ENCODE peak calls at places on chromosomes 5 and 9, in eight cellular contexts. O is colonic mucosa, T is gastrocnemius medialis, Y is left ventricle myocardium inferior, H is fibroblast of lung, P is neuronal stem cell, C is psoas muscle, K is tibial nerve. Z is an unnamed sample. For H3K4me1 and H3K27me3, the result is how much of the 10 kb centered on the place peaks cover.

GRCh38 chr9:124465736-124466135 is 15.5 kb downstream of the ADGRD2 start:
- DNase-seq in O (no peak), T (no peak), Y (no peak), H (no peak), P (no peak), C (no peak), K (no peak), Z (no peak)

GRCh38 chr9:28678097-28678496 is 1104.8 kb upstream of the C9orf72 start:
- DNase-seq in O (no peak), T (no peak), Y (no peak), H (no peak), P (no peak), C (no peak), K (no peak), Z (no peak)

GRCh38 chr5:53819482-53819881 is 259.0 kb downstream of the NDUFS4 start:
- DNase-seq in O (no peak), T (no peak), Y (no peak), H (no peak), P (no peak), C (no peak), K (no peak), Z (no peak)

GRCh38 chr9:120610975-120611689 is 31.2 kb upstream of the CDK5RAP2 start:
- DNase-seq in O (no peak), T (no peak), Y (no peak), H (no peak), P (no peak), C (no peak), K (no peak), Z (no peak)

GRCh38 chr5:38045446-38045845 is 205.6 kb upstream of the GDNF start:
- DNase-seq in O (no peak), T (no peak), Y (no peak), H (no peak), P (no peak), C (no peak), K (no peak), Z (no peak)

GRCh38 chr9:132586830-132587483 is 4.6 kb downstream of the BARHL1 start:
- DNase-seq in O (no peak), T (no peak), Y (no peak), H (no peak), P (no peak), C (no peak), K (no peak), Z (no peak)

GRCh38 chr5:68587181-68587580 is 371.6 kb downstream of the PIK3R1 start:
- DNase-seq in O (no peak), T (no peak), Y (no peak), H (no peak), P (no peak), C (no peak), K (no peak), Z (no peak)

GRCh38 chr9:89433826-89434225 is 64.1 kb downstream of the SEMA4D start:
- DNase-seq in O (no peak), T (no peak), Y (no peak), H (no peak), P (no peak), C (peak), K (no peak), Z (no peak)

GRCh38 chr5:17405976-17406876 is 91.8 kb upstream of the TAF11L2 start:
- DNase-seq in O (no peak), T (no peak), Y (no peak), H (no peak), P (no peak), C (no peak), K (no peak), Z (no peak)

GRCh38 chr9:97866848-97867247 is 13.8 kb downstream of the FOXE1 start:
- DNase-seq in O (no peak), T (no peak), Y (no peak), H (no peak), P (no peak), C (no peak), K (no peak), Z (no peak)

GRCh38 chr9:14238518-14238917 is 75.4 kb downstream of the NFIB start:
- DNase-seq in O (no peak), T (no peak), Y (no peak), H (peak), P (peak), C (no peak), K (no peak), Z (peak)

GRCh38 chr5:84487963-84488362 is 103.3 kb upstream of the EDIL3 start:
- DNase-seq in O (no peak), T (no peak), Y (no peak), H (peak), P (no peak), C (no peak), K (no peak), Z (no peak)

GRCh38 chr5:81749186-81749561 is 1.7 kb downstream of the SSBP2 start:
- DNase-seq in O (no peak), T (no peak), Y (no peak), H (peak), P (no peak), C (no peak), K (no peak), Z (no peak)
- H3K4me1 ChIP-seq in O (under half), T (under half), Y (half or more), H (under half), P (under half), C (under half), K (half or more), Z (under half)

GRCh38 chr5:78975035-78975434 is 10.1 kb downstream of the ARSB start:
- DNase-seq in O (no peak), T (no peak), Y (no peak), H (no peak), P (no peak), C (no peak), K (no peak), Z (no peak)
- H3K27me3 ChIP-seq in O (under half), T (under half), Y (under half), H (under half), P (under half), C (under half), K (under half), Z (under half)

DNA sequence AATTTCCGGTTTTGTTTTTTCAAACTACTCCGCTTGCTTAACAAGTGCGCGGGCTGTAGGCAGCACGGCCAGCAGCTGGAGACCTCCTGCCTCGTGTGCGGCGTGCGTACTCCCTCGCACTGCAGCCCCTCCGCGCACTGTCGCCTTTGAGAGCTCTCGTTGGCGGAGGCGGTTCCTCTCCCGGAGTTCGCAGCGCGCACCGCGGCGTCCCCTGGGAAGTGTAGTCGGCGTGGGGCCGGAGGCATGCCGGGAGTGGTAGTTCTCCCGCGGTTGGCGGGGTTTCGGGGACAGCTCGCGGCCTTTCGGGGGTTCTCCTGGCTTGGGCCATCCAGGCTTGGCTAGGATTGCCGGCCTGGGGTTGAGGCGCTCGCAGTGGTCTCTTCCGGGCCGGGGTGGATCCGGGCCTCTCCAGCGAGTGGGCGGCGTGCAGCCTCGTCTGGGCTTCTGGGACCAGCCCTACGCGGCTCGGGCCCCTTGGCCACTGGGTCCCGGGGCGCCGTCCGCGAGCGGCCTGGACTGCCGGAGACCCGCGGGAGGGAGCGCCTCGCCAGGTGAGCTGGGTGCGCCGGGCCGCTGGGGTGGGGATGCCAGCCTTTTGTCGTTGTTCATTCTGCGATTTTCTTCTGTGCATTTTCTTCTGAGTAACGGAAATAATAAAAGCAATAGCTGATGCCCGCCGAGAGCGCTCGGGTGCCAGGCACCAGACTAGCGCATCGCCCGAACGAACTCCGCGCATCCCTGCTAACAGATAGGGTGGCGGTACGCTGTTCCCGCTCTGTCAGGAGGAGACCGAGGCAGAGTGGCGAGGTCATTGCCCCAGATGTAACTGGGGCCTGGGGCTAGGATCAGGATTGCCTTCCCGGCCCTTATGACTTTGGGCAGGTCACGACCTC is at the start of gene ZNF354C:
- DNase-seq in O (peak), T (peak), Y (peak), H (peak), P (peak), C (peak), K (peak), Z (peak)
- H3K27ac ChIP-seq in O (peak), T (peak), Y (peak), H (peak), P (no peak), C (peak), K (peak), Z (peak)

GRCh38 chr5:171434874-171435273 is 15.4 kb downstream of the FGF18 start:
- DNase-seq in O (no peak), T (no peak), Y (no peak), H (no peak), P (no peak), C (no peak), K (no peak), Z (no peak)
- H3K4me1 ChIP-seq in O (under half), T (under half), Y (half or more), H (under half), P (under half), C (under half), K (under half), Z (under half)

DNA sequence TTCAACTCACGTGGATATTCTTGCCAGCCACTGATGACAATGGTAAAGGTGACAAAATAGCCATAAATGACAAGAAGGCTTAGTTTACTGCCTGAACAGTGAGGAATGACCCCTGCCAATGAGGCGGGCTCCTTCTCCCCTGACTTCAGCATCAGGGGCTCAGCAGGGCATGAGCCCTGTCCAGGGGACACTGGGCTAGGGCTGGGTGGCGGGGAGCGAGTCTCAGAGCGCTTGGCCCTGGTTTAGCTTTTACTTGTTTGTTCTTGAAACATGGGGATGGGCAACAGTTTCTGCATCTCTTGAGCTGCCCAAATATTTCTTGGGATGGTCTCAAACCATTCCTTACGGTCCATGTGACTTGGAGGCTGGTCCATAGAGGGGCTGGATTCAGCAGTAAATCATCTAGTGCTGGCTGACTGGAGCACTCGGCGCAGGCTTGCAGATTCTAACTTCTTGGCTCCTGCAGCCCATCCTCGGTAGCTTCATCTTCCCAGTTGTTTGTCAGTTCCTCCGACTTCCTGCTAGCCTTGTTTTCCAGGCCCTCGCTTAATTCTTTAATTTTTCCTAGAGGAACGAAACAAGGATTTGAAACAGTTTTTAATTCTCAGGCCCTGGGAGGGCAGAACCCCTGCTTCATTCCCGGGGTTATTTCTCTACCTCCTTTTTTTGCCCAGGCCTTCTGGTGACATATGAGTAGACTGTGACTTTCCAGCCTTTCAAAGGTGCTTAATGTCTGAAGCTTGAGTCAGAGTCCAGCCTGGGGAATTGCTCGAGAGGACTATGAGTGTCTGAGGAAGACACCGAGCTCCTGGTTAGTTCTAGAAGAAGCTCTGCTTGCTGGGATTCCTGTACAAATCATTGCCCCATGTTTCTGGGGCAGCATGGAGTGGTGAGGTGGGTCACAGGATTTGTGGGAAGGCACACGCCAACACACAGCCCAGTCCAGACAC is 4.5 kb upstream of the HMCN2 start:
- DNase-seq in O (no peak), T (no peak), Y (no peak), H (no peak), P (no peak), C (no peak), K (no peak), Z (no peak)
- H3K27me3 ChIP-seq in O (under half), T (under half), Y (half or more), H (under half), P (under half), C (under half), K (under half), Z (half or more)

GRCh38 chr5:135706474-135706873 is 127.7 kb upstream of the CXCL14 start:
- DNase-seq in O (no peak), T (no peak), Y (no peak), H (no peak), P (no peak), C (no peak), K (no peak), Z (no peak)

GRCh38 chr5:135707302-135707701 is 127.2 kb upstream of the SLC25A48 start:
- DNase-seq in O (no peak), T (no peak), Y (no peak), H (no peak), P (no peak), C (no peak), K (no peak), Z (no peak)

GRCh38 chr5:135708481-135708880 is 126.0 kb upstream of the SLC25A48 start:
- DNase-seq in O (no peak), T (no peak), Y (no peak), H (no peak), P (no peak), C (no peak), K (no peak), Z (no peak)

GRCh38 chr5:135705941-135706340 is 127.2 kb upstream of the CXCL14 start:
- DNase-seq in O (peak), T (no peak), Y (no peak), H (no peak), P (no peak), C (no peak), K (no peak), Z (no peak)

GRCh38 chr5:135706893-135707292 is 127.6 kb upstream of the SLC25A48 start:
- DNase-seq in O (no peak), T (no peak), Y (no peak), H (no peak), P (no peak), C (no peak), K (no peak), Z (no peak)
- H3K27ac ChIP-seq in O (no peak), T (no peak), Y (no peak), H (no peak), P (no peak), C (no peak), K (no peak), Z (no peak)

DNA sequence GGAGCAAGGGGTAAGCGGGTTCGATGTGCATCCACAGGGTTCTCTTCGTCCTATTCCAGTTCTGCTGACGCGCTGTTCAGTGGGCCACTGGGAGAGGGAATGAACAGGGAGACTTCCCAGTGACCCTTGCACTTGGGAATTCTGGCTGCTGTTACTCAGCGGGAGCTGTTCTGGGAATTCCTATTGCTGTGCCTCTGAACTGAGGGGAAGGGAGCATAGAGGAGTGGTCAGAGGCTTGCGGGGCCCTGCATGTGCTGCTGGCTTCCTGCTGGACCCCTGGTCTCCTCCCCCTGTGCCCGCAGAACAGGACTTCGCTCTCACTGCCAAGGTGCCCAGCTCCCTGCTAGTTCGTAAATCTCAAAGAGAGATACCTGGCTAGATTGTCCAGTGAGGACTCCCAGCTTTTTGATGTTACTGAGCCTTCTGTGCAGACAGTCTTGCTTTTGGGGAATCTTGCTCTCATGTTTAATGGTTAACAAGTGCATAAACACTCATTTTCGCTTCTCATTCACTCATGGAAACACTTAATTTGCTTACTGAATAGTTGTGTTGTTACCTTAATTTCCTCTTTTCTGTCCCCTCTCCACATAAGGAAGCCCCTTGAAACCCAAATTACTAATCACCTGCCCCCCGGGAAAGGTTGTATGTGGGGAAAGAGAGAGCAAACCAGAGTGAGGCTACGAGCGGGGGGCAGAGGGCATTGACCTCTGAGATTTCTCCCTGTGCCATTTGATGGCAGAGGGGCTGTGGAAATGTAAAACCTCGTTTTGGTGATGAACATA is 5.9 kb downstream of the TRIO start:
- DNase-seq in O (no peak), T (no peak), Y (no peak), H (no peak), P (no peak), C (no peak), K (no peak), Z (no peak)
- H3K4me1 ChIP-seq in O (under half), T (half or more), Y (half or more), H (under half), P (under half), C (half or more), K (half or more), Z (half or more)

GRCh38 chr5:137496919-137497318 is 2.2 kb downstream of the SPOCK1 start:
- DNase-seq in O (no peak), T (no peak), Y (no peak), H (no peak), P (no peak), C (no peak), K (no peak), Z (no peak)

GRCh38 chr5:137500616-137501225 is 1.6 kb upstream of the SPOCK1 start:
- DNase-seq in O (no peak), T (no peak), Y (no peak), H (no peak), P (no peak), C (no peak), K (no peak), Z (no peak)

GRCh38 chr5:137497396-137498290 is 1.5 kb downstream of the SPOCK1 start:
- DNase-seq in O (no peak), T (peak), Y (no peak), H (no peak), P (no peak), C (no peak), K (no peak), Z (no peak)

GRCh38 chr5:137498736-137499505 is at the start of gene SPOCK1:
- DNase-seq in O (peak), T (peak), Y (peak), H (peak), P (peak), C (peak), K (peak), Z (peak)

GRCh38 chr5:137498301-137498735 is 808 bp downstream of the SPOCK1 start:
- DNase-seq in O (no peak), T (peak), Y (no peak), H (no peak), P (peak), C (peak), K (no peak), Z (no peak)
- H3K27me3 ChIP-seq in O (under half), T (under half), Y (half or more), H (under half), P (under half), C (under half), K (under half), Z (under half)

GRCh38 chr5:83473344-83474169 is 2.0 kb downstream of the VCAN start:
- DNase-seq in O (peak), T (peak), Y (peak), H (peak), P (peak), C (peak), K (peak), Z (peak)
- H3K27ac ChIP-seq in O (peak), T (peak), Y (peak), H (peak), P (peak), C (peak), K (peak), Z (peak)

DNA sequence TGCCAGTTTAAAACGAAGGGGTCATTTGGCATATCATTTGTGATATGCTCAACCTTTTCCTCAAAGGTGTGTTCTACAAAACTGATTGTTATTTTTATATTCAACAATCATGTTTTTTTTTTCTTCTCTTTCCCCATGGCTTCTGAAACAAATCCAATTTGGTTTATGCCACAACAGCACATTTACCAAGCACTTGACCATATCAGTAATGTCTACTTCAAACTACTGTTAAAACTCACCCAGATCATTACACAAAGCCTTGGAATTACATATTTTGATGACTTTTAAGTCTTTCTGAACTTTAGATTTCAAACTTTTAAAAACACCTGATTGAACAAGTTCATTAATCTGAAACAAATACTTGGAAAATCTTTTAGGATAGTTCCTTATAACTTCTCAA is 29.2 kb downstream of the PWWP2A start:
- DNase-seq in O (no peak), T (no peak), Y (no peak), H (no peak), P (no peak), C (no peak), K (no peak), Z (no peak)
- H3K4me1 ChIP-seq in O (under half), T (under half), Y (under half), H (under half), P (under half), C (under half), K (under half), Z (under half)